ENCODE peak calls at places on chromosomes 2 and 18, in four cellular contexts. J, C, P and G are unnamed samples.

GRCh38 chr2:25228848-25229674 is 60.7 kb upstream of the POMC start:
- DNase-seq in J (no peak), C (peak; percentile 81), P (peak; percentile 64), G (peak; percentile 41)

GRCh38 chr2:235766206-235766794 is 272.5 kb downstream of the AGAP1 start:
- DNase-seq in J (no peak), C (peak; percentile 83), P (peak; percentile 63), G (peak; percentile 57)

GRCh38 chr18:77071711-77072292 is 60.8 kb downstream of the MBP start:
- DNase-seq in J (no peak), C (no peak), P (no peak), G (peak; percentile 96)

GRCh38 chr2:175463639-175464310 is 282.3 kb upstream of the ATP5MC3 start:
- DNase-seq in J (no peak), C (no peak), P (no peak), G (no peak)

GRCh38 chr2:84694088-84694622 is 177.9 kb downstream of the DNAH6 start:
- DNase-seq in J (no peak), C (no peak), P (no peak), G (no peak)

GRCh38 chr2:112121682-112122254 is 16.4 kb upstream of the FBLN7 start:
- DNase-seq in J (no peak), C (no peak), P (peak; percentile 57), G (peak; percentile 18)

GRCh38 chr18:48479531-48479930 is 59.3 kb upstream of the CTIF start:
- DNase-seq in J (no peak), C (no peak), P (no peak), G (no peak)

GRCh38 chr2:145277922-145278321 is 758.0 kb upstream of the ZEB2 start:
- DNase-seq in J (no peak), C (no peak), P (no peak), G (no peak)

GRCh38 chr2:112482309-112483046 is 522 bp downstream of the TTL start:
- DNase-seq in J (no peak), C (peak; percentile 17), P (peak; percentile 38), G (no peak)

GRCh38 chr18:2139676-2140075 is 431.6 kb downstream of the METTL4 start:
- DNase-seq in J (no peak), C (no peak), P (no peak), G (no peak)

GRCh38 chr2:121502781-121503180 is 27.9 kb upstream of the RNU4ATAC start:
- DNase-seq in J (no peak), C (no peak), P (no peak), G (no peak)

GRCh38 chr2:56168163-56168562 is 15.6 kb upstream of the CCDC85A start:
- DNase-seq in J (no peak), C (no peak), P (no peak), G (no peak)

GRCh38 chr18:40692871-40693270 is 1262.2 kb upstream of the PIK3C3 start:
- DNase-seq in J (no peak), C (no peak), P (no peak), G (no peak)

GRCh38 chr2:142682528-142682927 is 194.9 kb upstream of the KYNU start:
- DNase-seq in J (no peak), C (no peak), P (no peak), G (no peak)

GRCh38 chr2:216696751-216697560 is 1.6 kb upstream of the IGFBP5 start:
- DNase-seq in J (no peak), C (no peak), P (peak; percentile 5), G (no peak)

GRCh38 chr2:179106342-179107178 is 56.6 kb upstream of the CCDC141 start:
- DNase-seq in J (no peak), C (peak; percentile 49), P (no peak), G (peak; percentile 61)

GRCh38 chr2:172806426-172807008 is 70.9 kb downstream of the RAPGEF4 start:
- DNase-seq in J (no peak), C (peak; percentile 25), P (peak; percentile 44), G (peak; percentile 29)

GRCh38 chr2:181859123-181859522 is 32.4 kb upstream of the ITPRID2 start:
- DNase-seq in J (no peak), C (no peak), P (no peak), G (no peak)

GRCh38 chr2:238791345-238791744 is 56.5 kb upstream of the TWIST2 start:
- DNase-seq in J (no peak), C (no peak), P (no peak), G (no peak)

GRCh38 chr2:199485732-199486335 is 28.1 kb upstream of the SATB2 start:
- DNase-seq in J (no peak), C (peak; percentile 36), P (peak; percentile 83), G (no peak)

GRCh38 chr2:235024191-235024611 is 72.4 kb downstream of the SH3BP4 start:
- DNase-seq in J (no peak), C (no peak), P (no peak), G (no peak)

GRCh38 chr18:58225101-58225500 is 181.1 kb downstream of the NEDD4L start:
- DNase-seq in J (no peak), C (no peak), P (no peak), G (no peak)

GRCh38 chr2:8134105-8134903 is 547.6 kb upstream of the ID2 start:
- DNase-seq in J (no peak), C (no peak), P (no peak), G (no peak)

GRCh38 chr18:76402026-76402990 is 92.7 kb downstream of the ZNF516 start:
- DNase-seq in J (no peak), C (no peak), P (no peak), G (no peak)

GRCh38 chr18:25561923-25562322 is 210.0 kb upstream of the ZNF521 start:
- DNase-seq in J (no peak), C (no peak), P (peak; percentile 59), G (peak; percentile 8)

GRCh38 chr18:72833471-72833870 is 34.3 kb downstream of the NETO1 start:
- DNase-seq in J (no peak), C (no peak), P (no peak), G (no peak)

GRCh38 chr2:239610457-239611221 is 209.8 kb upstream of the HDAC4 start:
- DNase-seq in J (no peak), C (no peak), P (no peak), G (no peak)

GRCh38 chr2:203637819-203638167 is 68.6 kb upstream of the CD28 start:
- DNase-seq in J (no peak), C (no peak), P (no peak), G (no peak)

GRCh38 chr2:43340945-43341356 is 114.5 kb upstream of the ZFP36L2 start:
- DNase-seq in J (no peak), C (no peak), P (no peak), G (no peak)

GRCh38 chr2:6896930-6897759 is 19.6 kb downstream of the RSAD2 start:
- DNase-seq in J (no peak), C (no peak), P (peak; percentile 42), G (no peak)

GRCh38 chr2:160294339-160294803 is 94.3 kb upstream of the ITGB6 start:
- DNase-seq in J (peak; percentile 78), C (peak; percentile 66), P (no peak), G (peak; percentile 59)

GRCh38 chr18:70216788-70217187 is 11.3 kb upstream of the RTTN start:
- DNase-seq in J (no peak), C (no peak), P (no peak), G (peak; percentile 47)

GRCh38 chr18:58418361-58418760 is 210.5 kb downstream of the ALPK2 start:
- DNase-seq in J (no peak), C (no peak), P (no peak), G (no peak)

GRCh38 chr2:135047295-135047694 is at the start of gene MAP3K19:
- DNase-seq in J (no peak), C (no peak), P (no peak), G (no peak)

GRCh38 chr2:1653137-1653789 is 91.1 kb downstream of the PXDN start:
- DNase-seq in J (peak; percentile 89), C (peak; percentile 44), P (no peak), G (peak; percentile 88)

GRCh38 chr2:30359644-30360167 is 87.3 kb upstream of the LCLAT1 start:
- DNase-seq in J (no peak), C (peak; percentile 86), P (no peak), G (no peak)

GRCh38 chr2:191917967-191918651 is 71.2 kb upstream of the CAVIN2 start:
- DNase-seq in J (no peak), C (peak; percentile 12), P (no peak), G (no peak)

GRCh38 chr2:17879137-17879912 is 858 bp downstream of the KCNS3 start:
- DNase-seq in J (peak; percentile 82), C (peak; percentile 65), P (no peak), G (no peak)

GRCh38 chr2:159089543-159089942 is 121.1 kb downstream of the TANC1 start:
- DNase-seq in J (no peak), C (peak; percentile 66), P (no peak), G (no peak)
- H3K27ac ChIP-seq in J (peak overlapping the region; percentile 62), C (peak overlapping the region; percentile 41), P (no peak overlapping the region), G (peak overlapping the region; percentile 21)

GRCh38 chr2:26355038-26355995 is 8.7 kb upstream of the ADGRF3 start:
- DNase-seq in J (no peak), C (no peak), P (no peak), G (peak; percentile 76)
- H3K27ac ChIP-seq in J (peak overlapping the region; percentile 65), C (no peak overlapping the region), P (no peak overlapping the region), G (no peak overlapping the region)

GRCh38 chr2:233325814-233326213 is 18.2 kb downstream of the SAG start:
- DNase-seq in J (no peak), C (no peak), P (no peak), G (no peak)

GRCh38 chr2:233320470-233320869 is 12.9 kb downstream of the SAG start:
- DNase-seq in J (no peak), C (no peak), P (no peak), G (no peak)

GRCh38 chr2:233319256-233319655 is 11.6 kb downstream of the SAG start:
- DNase-seq in J (no peak), C (no peak), P (no peak), G (no peak)

GRCh38 chr2:233326500-233326899 is 18.9 kb downstream of the SAG start:
- DNase-seq in J (no peak), C (no peak), P (no peak), G (no peak)

DNA sequence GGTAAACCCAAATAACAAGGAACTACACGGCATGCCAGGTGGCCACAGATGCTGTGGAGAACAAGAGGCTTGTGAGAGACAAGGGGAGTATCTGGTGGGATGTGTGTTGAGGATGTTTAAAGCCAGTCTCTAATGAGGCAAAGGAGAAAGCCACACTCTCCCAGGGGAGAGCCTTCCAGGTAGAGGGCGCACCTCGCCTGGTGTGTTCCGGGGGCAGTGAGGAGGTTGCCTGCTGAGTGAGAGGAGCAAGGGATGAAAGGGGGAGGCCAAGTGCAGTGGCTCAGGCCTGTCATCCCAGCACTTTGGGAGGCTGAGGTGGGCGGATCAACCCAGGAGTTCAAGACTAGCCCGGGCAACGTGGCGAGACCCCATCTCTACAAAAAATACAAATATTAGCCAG is 16.2 kb downstream of the SAG start:
- DNase-seq in J (no peak), C (no peak), P (peak; percentile 23), G (no peak)
- H3K27ac ChIP-seq in J (no peak overlapping the region), C (no peak overlapping the region), P (no peak overlapping the region), G (no peak overlapping the region)

DNA sequence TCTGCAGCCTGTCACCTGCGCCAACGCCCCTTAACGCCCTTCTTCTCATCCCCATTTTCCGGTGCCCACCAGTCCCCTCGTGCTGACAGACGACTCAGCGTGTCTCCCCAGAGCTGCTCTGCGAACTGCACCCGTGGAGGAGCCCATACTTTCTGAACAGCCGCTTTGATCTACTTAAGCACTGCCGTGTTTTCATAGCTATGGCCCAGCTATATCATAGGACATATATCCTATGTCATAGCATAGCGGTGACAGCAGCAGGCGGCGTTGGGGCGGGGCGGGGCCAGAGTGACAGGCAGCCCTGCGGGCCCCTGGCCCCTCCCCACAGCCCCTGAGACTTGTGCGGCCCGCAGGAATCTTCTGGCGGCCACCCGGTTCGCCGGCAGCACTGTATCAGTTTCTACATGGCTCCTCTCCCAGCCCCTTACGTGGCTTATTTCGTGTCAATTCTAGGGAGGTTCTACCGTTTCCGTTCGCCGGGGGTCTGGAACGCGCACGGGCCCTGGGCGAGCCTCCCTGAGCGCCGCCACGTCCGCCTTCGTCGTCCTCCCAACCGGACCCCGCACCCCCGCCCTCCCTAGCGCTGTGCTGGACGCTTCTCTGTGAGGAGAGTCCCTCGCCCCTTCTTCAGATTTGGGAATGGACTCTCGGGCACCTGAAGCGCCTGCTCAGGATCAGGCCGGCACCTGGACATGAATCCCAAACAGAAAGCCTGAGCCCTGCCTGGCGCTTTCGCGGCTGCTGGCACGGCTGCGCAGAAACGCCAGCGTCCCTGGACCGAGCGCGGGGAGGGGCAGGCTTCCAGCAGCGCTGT is 35.4 kb downstream of the PTPN18 start:
- DNase-seq in J (no peak), C (peak; percentile 76), P (peak; percentile 76), G (no peak)
- H3K27ac ChIP-seq in J (peak overlapping the region; percentile 86), C (peak overlapping the region; percentile 88), P (peak overlapping the region; percentile 100), G (peak overlapping the region; percentile 80)